ENCODE peak calls at places on chromosomes 3 and 15, in seven cellular contexts. S is H1, Q is mesendoderm, W is neuronal stem cell, M is IMR-90, I is trophoblast cell, L is H9. A is an unnamed sample.

GRCh38 chr3:61060421-61060861 is 190.8 kb downstream of the FHIT start:
- DNase-seq in L (no peak), I (peak), W (no peak), M (no peak), S (no peak), Q (no peak), A (no peak)

GRCh38 chr3:184284696-184285095 is 8.9 kb downstream of the ECE2 start:
- DNase-seq in I (peak), S (no peak), M (peak), L (peak), Q (peak), W (peak), A (peak)

GRCh38 chr15:70031680-70032079 is 66.0 kb downstream of the TLE3 start:
- DNase-seq in L (no peak), I (no peak), Q (no peak), S (no peak), W (no peak), M (no peak), A (no peak)

GRCh38 chr15:60396964-60397771 is 618 bp downstream of the ANXA2 start:
- DNase-seq in L (peak), S (no peak), W (no peak), I (peak), Q (peak), M (peak), A (peak)

GRCh38 chr3:72012376-72012775 is 227.4 kb upstream of the PROK2 start:
- DNase-seq in I (no peak), S (no peak), L (no peak), M (no peak), W (no peak), Q (no peak), A (no peak)

GRCh38 chr15:73078722-73079121 is 26.5 kb downstream of the NEO1 start:
- DNase-seq in W (no peak), Q (peak), L (no peak), S (no peak), M (peak), I (peak), A (peak)

GRCh38 chr3:27666708-27667107 is 55.4 kb downstream of the EOMES start:
- DNase-seq in L (peak), S (peak), M (peak), Q (peak), I (peak), W (peak), A (peak)

GRCh38 chr3:156685198-156685597 is 10.8 kb downstream of the TIPARP start:
- DNase-seq in W (no peak), S (no peak), I (peak), Q (peak), M (peak), L (no peak), A (peak)

GRCh38 chr3:50853936-50854335 is 179.2 kb downstream of the DOCK3 start:
- DNase-seq in M (no peak), S (no peak), L (no peak), Q (no peak), I (no peak), W (no peak), A (no peak)

GRCh38 chr3:139846729-139847128 is 88.3 kb upstream of the CLSTN2 start:
- DNase-seq in M (no peak), S (no peak), W (no peak), Q (no peak), L (no peak), I (no peak), A (no peak)

GRCh38 chr3:140994316-140994715 is 52.7 kb downstream of the SLC25A36 start:
- DNase-seq in S (no peak), L (no peak), W (no peak), I (peak), Q (no peak), M (no peak), A (no peak)

GRCh38 chr15:39698444-39699390 is 83.9 kb downstream of the FSIP1 start:
- DNase-seq in M (no peak), Q (no peak), S (no peak), L (no peak), W (no peak), I (no peak), A (no peak)

GRCh38 chr3:48426944-48427629 is 2.8 kb downstream of the PLXNB1 start:
- DNase-seq in I (no peak), Q (no peak), M (no peak), L (no peak), W (no peak), S (no peak), A (no peak)

GRCh38 chr3:116453676-116454346 is 8.5 kb upstream of the LSAMP start:
- DNase-seq in M (peak), I (no peak), S (no peak), L (no peak), W (no peak), Q (no peak), A (peak)

GRCh38 chr15:50098576-50098975 is 20.5 kb downstream of the ATP8B4 start:
- DNase-seq in L (no peak), W (no peak), S (no peak), Q (no peak), M (peak), I (no peak), A (no peak)

GRCh38 chr15:51380999-51381806 is 39.7 kb downstream of the GLDN start:
- DNase-seq in L (peak), S (no peak), W (peak), I (peak), Q (peak), M (peak), A (peak)

GRCh38 chr15:80992436-80992835 is 2.8 kb upstream of the MESD start:
- DNase-seq in L (no peak), Q (no peak), W (no peak), S (no peak), I (peak), M (no peak), A (no peak)

GRCh38 chr3:112966633-112967032 is 8.3 kb downstream of the CD200R1 start:
- DNase-seq in Q (no peak), M (no peak), I (no peak), S (no peak), W (no peak), L (no peak), A (no peak)

GRCh38 chr3:64878372-64878771 is 190.6 kb upstream of the ADAMTS9 start:
- DNase-seq in M (peak), Q (no peak), I (peak), W (no peak), S (no peak), L (no peak), A (peak)

GRCh38 chr15:90645873-90646605 is 71.1 kb upstream of the BLM start:
- DNase-seq in W (no peak), I (peak), M (no peak), Q (no peak), S (no peak), L (no peak), A (no peak)

GRCh38 chr3:151410891-151411559 is 26.5 kb upstream of the P2RY12 start:
- DNase-seq in L (no peak), M (peak), I (no peak), W (no peak), S (no peak), Q (no peak), A (peak)

GRCh38 chr3:129673897-129674797 is 67.7 kb upstream of the PLXND1 start:
- DNase-seq in I (peak), M (no peak), W (no peak), S (no peak), Q (no peak), L (no peak), A (no peak)

GRCh38 chr3:129676985-129677384 is 70.5 kb upstream of the PLXND1 start:
- DNase-seq in I (no peak), S (no peak), Q (no peak), L (no peak), W (no peak), M (no peak), A (no peak)

GRCh38 chr3:129672412-129672811 is 65.9 kb upstream of the PLXND1 start:
- DNase-seq in Q (no peak), L (no peak), M (no peak), S (no peak), I (no peak), W (no peak), A (no peak)

GRCh38 chr3:129673012-129673411 is 66.5 kb upstream of the PLXND1 start:
- DNase-seq in Q (no peak), W (no peak), M (no peak), L (no peak), I (no peak), S (no peak), A (no peak)
- H2BK5ac ChIP-seq in Q (no peak), W (no peak), M (no peak), L (no peak), I (no peak), S (no peak), A (no peak)

GRCh38 chr3:172530101-172530561 is 6.9 kb upstream of the TNFSF10 start:
- DNase-seq in L (no peak), I (no peak), S (no peak), M (no peak), W (no peak), Q (no peak), A (no peak)
- H3K27ac ChIP-seq in L (no peak), I (no peak), S (no peak), M (no peak), W (no peak), Q (no peak), A (no peak)

GRCh38 chr3:194178128-194178527 is 42.2 kb downstream of the HES1 start:
- DNase-seq in L (no peak), W (no peak), I (no peak), S (no peak), M (no peak), Q (no peak), A (no peak)

GRCh38 chr3:194176274-194176991 is 40.5 kb downstream of the HES1 start:
- DNase-seq in L (no peak), Q (no peak), I (no peak), S (no peak), M (no peak), W (no peak), A (peak)

GRCh38 chr3:194178693-194179092 is 42.7 kb downstream of the HES1 start:
- DNase-seq in W (no peak), Q (no peak), I (no peak), M (no peak), S (no peak), L (no peak), A (no peak)

GRCh38 chr3:194174980-194175379 is 39.0 kb downstream of the HES1 start:
- DNase-seq in M (no peak), I (no peak), Q (no peak), L (no peak), S (no peak), W (no peak), A (no peak)

DNA sequence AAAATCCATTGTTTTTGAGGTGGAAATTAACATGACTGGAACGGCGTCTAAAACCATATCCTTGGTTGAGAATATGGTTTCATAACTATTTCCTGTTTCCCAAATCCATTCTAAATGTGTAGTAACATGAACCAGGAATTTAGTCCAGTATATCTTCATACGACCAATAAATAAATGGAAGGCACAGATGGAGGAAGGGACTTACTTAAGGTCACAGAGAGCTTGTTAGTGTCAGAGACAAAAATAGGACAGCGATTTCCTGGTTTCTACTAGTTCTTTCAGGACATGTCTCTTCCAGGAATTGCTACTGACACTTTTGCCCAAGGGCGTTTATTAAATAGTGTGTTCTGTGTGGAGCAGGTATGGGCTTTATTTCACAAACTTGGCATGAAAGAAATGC is 41.2 kb downstream of the HES1 start:
- DNase-seq in L (no peak), I (no peak), S (no peak), W (no peak), M (no peak), Q (no peak), A (peak)
- H2AK5ac ChIP-seq in L (no peak), I (no peak), S (no peak), W (no peak), M (no peak), Q (no peak), A (no peak)

GRCh38 chr15:74295800-74296199 is 59.7 kb downstream of the CCDC33 start:
- DNase-seq in M (no peak), L (no peak), W (no peak), S (no peak), Q (peak), I (no peak), A (no peak)
- H2BK5ac ChIP-seq in M (no peak), L (no peak), W (no peak), S (no peak), Q (no peak), I (no peak), A (no peak)

GRCh38 chr3:190197346-190197763 is 76.7 kb upstream of the P3H2 start:
- DNase-seq in M (no peak), Q (peak), L (no peak), I (no peak), S (no peak), W (no peak), A (peak)
- H3K27ac ChIP-seq in M (no peak), Q (no peak), L (no peak), I (no peak), S (no peak), W (no peak), A (peak)

DNA sequence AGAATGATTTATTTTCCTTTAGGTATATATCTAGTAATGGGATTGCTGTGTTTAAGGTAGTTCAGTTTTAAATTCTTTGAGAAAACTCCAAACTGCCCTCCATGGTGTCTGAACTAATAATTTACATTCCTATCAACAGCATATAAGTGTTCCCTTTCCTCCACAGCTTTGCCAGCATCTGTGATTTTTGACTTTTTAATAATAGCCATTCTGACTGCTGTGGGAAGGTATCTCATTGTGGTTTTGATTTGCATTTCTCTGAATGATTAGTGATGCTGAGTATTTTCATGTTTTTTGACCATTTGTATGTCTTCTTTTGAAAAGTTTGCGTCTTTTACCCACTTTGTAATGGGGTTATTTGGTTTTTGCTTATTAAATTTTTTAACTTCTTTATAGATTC is 571.6 kb upstream of the CCDC54 start:
- DNase-seq in Q (no peak), I (no peak), W (no peak), L (no peak), M (no peak), S (no peak), A (no peak)
- H2AK5ac ChIP-seq in Q (no peak), I (no peak), W (no peak), L (no peak), M (no peak), S (no peak), A (no peak)

GRCh38 chr3:55459838-55460237 is 27.3 kb downstream of the WNT5A start:
- DNase-seq in Q (no peak), I (no peak), W (no peak), M (no peak), S (no peak), L (no peak), A (no peak)
- H2BK5ac ChIP-seq in Q (no peak), I (no peak), W (no peak), M (no peak), S (no peak), L (no peak), A (no peak)

A was measured in mesenchymal stem cell.